ENCODE peak calls at places on chromosomes 2 and 18, in six cellular contexts. One of them, this sample, is unnamed.

GRCh38 chr18:5488844-5489243 is 55.0 kb downstream of the EPB41L3 start:
- DNase-seq in adrenal gland: peak
- DNase-seq in mammary epithelial cell: no peak
- DNase-seq in pancreas: no peak
- DNase-seq in CD8-positive, alpha-beta T cell: no peak
- DNase-seq in fibroblast of villous mesenchyme: no peak
- DNase-seq in this sample: peak

GRCh38 chr2:30231726-30232026 is 342 bp downstream of the LBH start:
- DNase-seq in adrenal gland: no peak
- DNase-seq in mammary epithelial cell: no peak
- DNase-seq in pancreas: no peak
- DNase-seq in CD8-positive, alpha-beta T cell: no peak
- DNase-seq in fibroblast of villous mesenchyme: no peak
- DNase-seq in this sample: no peak

GRCh38 chr2:196607073-196607472 is 32.4 kb upstream of the CCDC150 start:
- DNase-seq in adrenal gland: no peak
- DNase-seq in mammary epithelial cell: no peak
- DNase-seq in pancreas: no peak
- DNase-seq in CD8-positive, alpha-beta T cell: no peak
- DNase-seq in fibroblast of villous mesenchyme: peak
- DNase-seq in this sample: no peak

GRCh38 chr2:101012706-101013181 is 10.7 kb downstream of the RPL31 start:
- DNase-seq in adrenal gland: peak
- DNase-seq in mammary epithelial cell: peak
- DNase-seq in pancreas: peak
- DNase-seq in CD8-positive, alpha-beta T cell: peak
- DNase-seq in fibroblast of villous mesenchyme: peak
- DNase-seq in this sample: peak

GRCh38 chr18:67730884-67731283 is 214.4 kb upstream of the DSEL start:
- DNase-seq in adrenal gland: no peak
- DNase-seq in mammary epithelial cell: peak
- DNase-seq in pancreas: no peak
- DNase-seq in CD8-positive, alpha-beta T cell: no peak
- DNase-seq in fibroblast of villous mesenchyme: peak
- DNase-seq in this sample: peak

GRCh38 chr18:39938678-39939077 is 2016.4 kb upstream of the PIK3C3 start:
- DNase-seq in adrenal gland: no peak
- DNase-seq in mammary epithelial cell: no peak
- DNase-seq in pancreas: no peak
- DNase-seq in CD8-positive, alpha-beta T cell: no peak
- DNase-seq in fibroblast of villous mesenchyme: no peak
- DNase-seq in this sample: no peak

GRCh38 chr2:31525876-31526275 is 54.9 kb downstream of the SRD5A2 start:
- DNase-seq in adrenal gland: no peak
- DNase-seq in mammary epithelial cell: no peak
- DNase-seq in pancreas: no peak
- DNase-seq in CD8-positive, alpha-beta T cell: no peak
- DNase-seq in fibroblast of villous mesenchyme: no peak
- DNase-seq in this sample: no peak

GRCh38 chr18:39675358-39675757 is 2109.8 kb upstream of the CELF4 start:
- DNase-seq in adrenal gland: peak
- DNase-seq in mammary epithelial cell: no peak
- DNase-seq in pancreas: no peak
- DNase-seq in CD8-positive, alpha-beta T cell: no peak
- DNase-seq in fibroblast of villous mesenchyme: peak
- DNase-seq in this sample: peak

GRCh38 chr2:83587309-83587708 is 871.8 kb downstream of the SUCLG1 start:
- DNase-seq in adrenal gland: no peak
- DNase-seq in mammary epithelial cell: no peak
- DNase-seq in pancreas: no peak
- DNase-seq in CD8-positive, alpha-beta T cell: no peak
- DNase-seq in fibroblast of villous mesenchyme: no peak
- DNase-seq in this sample: no peak

GRCh38 chr2:57696016-57696415 is 350.6 kb upstream of the VRK2 start:
- DNase-seq in adrenal gland: no peak
- DNase-seq in mammary epithelial cell: peak
- DNase-seq in pancreas: no peak
- DNase-seq in CD8-positive, alpha-beta T cell: no peak
- DNase-seq in fibroblast of villous mesenchyme: peak
- DNase-seq in this sample: peak

GRCh38 chr18:4455113-4455811 is at the start of gene DLGAP1:
- DNase-seq in adrenal gland: peak
- DNase-seq in mammary epithelial cell: peak
- DNase-seq in pancreas: peak
- DNase-seq in CD8-positive, alpha-beta T cell: no peak
- DNase-seq in fibroblast of villous mesenchyme: peak
- DNase-seq in this sample: peak

GRCh38 chr2:106095478-106096392 is 98.4 kb downstream of the UXS1 start:
- DNase-seq in adrenal gland: no peak
- DNase-seq in mammary epithelial cell: no peak
- DNase-seq in pancreas: no peak
- DNase-seq in CD8-positive, alpha-beta T cell: peak
- DNase-seq in fibroblast of villous mesenchyme: no peak
- DNase-seq in this sample: no peak

GRCh38 chr2:192286093-192286701 is 91.5 kb upstream of the TMEFF2 start:
- DNase-seq in adrenal gland: no peak
- DNase-seq in mammary epithelial cell: peak
- DNase-seq in pancreas: no peak
- DNase-seq in CD8-positive, alpha-beta T cell: no peak
- DNase-seq in fibroblast of villous mesenchyme: peak
- DNase-seq in this sample: peak

GRCh38 chr2:241105641-241106040 is 3.6 kb upstream of the MTERF4 start:
- DNase-seq in adrenal gland: no peak
- DNase-seq in mammary epithelial cell: no peak
- DNase-seq in pancreas: no peak
- DNase-seq in CD8-positive, alpha-beta T cell: no peak
- DNase-seq in fibroblast of villous mesenchyme: no peak
- DNase-seq in this sample: no peak

GRCh38 chr2:241102239-241102803 is at the start of gene MTERF4:
- DNase-seq in adrenal gland: peak
- DNase-seq in mammary epithelial cell: peak
- DNase-seq in pancreas: peak
- DNase-seq in CD8-positive, alpha-beta T cell: peak
- DNase-seq in fibroblast of villous mesenchyme: peak
- DNase-seq in this sample: peak

GRCh38 chr2:241099246-241099645 is 2.8 kb downstream of the MTERF4 start:
- DNase-seq in adrenal gland: no peak
- DNase-seq in mammary epithelial cell: no peak
- DNase-seq in pancreas: no peak
- DNase-seq in CD8-positive, alpha-beta T cell: no peak
- DNase-seq in fibroblast of villous mesenchyme: no peak
- DNase-seq in this sample: no peak

GRCh38 chr2:241107384-241107783 is 5.3 kb upstream of the MTERF4 start:
- DNase-seq in adrenal gland: no peak
- DNase-seq in mammary epithelial cell: no peak
- DNase-seq in pancreas: no peak
- DNase-seq in CD8-positive, alpha-beta T cell: no peak
- DNase-seq in fibroblast of villous mesenchyme: no peak
- DNase-seq in this sample: no peak

DNA sequence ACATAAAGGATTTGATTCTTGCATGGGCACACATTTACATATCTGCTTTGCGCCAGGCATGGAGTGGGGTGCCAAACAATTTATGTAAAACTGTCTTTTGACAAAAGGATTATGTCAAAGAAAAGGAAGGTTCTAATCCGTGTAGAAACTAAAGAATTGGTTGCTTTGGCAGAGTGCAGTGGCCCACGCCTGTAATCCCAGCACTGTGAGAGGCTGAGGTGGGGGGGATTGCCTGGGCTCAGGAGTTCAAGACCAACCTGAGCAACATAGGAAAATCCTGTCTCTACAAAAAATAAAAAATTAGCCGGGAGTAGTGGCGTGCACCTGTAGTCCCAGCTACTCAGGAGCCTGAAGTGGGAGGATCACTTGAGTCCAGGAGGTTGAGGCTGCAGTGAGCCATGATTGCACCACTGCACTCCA is 1.1 kb upstream of the MTERF4 start:
- DNase-seq in adrenal gland: no peak
- DNase-seq in mammary epithelial cell: no peak
- DNase-seq in pancreas: no peak
- DNase-seq in CD8-positive, alpha-beta T cell: no peak
- DNase-seq in fibroblast of villous mesenchyme: no peak
- DNase-seq in this sample: no peak
- H3K4me3 ChIP-seq in adrenal gland: no peak
- H3K4me3 ChIP-seq in mammary epithelial cell: peak
- H3K4me3 ChIP-seq in pancreas: peak
- H3K4me3 ChIP-seq in CD8-positive, alpha-beta T cell: peak
- H3K4me3 ChIP-seq in fibroblast of villous mesenchyme: peak
- H3K4me3 ChIP-seq in this sample: peak

GRCh38 chr2:63494100-63494499 is 94.2 kb downstream of the WDPCP start:
- DNase-seq in adrenal gland: no peak
- DNase-seq in mammary epithelial cell: no peak
- DNase-seq in pancreas: no peak
- DNase-seq in CD8-positive, alpha-beta T cell: no peak
- DNase-seq in fibroblast of villous mesenchyme: no peak
- DNase-seq in this sample: no peak

GRCh38 chr2:63484481-63484880 is 103.8 kb downstream of the WDPCP start:
- DNase-seq in adrenal gland: no peak
- DNase-seq in mammary epithelial cell: no peak
- DNase-seq in pancreas: no peak
- DNase-seq in CD8-positive, alpha-beta T cell: no peak
- DNase-seq in fibroblast of villous mesenchyme: no peak
- DNase-seq in this sample: no peak

GRCh38 chr2:63486861-63487290 is 101.4 kb downstream of the WDPCP start:
- DNase-seq in adrenal gland: no peak
- DNase-seq in mammary epithelial cell: no peak
- DNase-seq in pancreas: no peak
- DNase-seq in CD8-positive, alpha-beta T cell: no peak
- DNase-seq in fibroblast of villous mesenchyme: no peak
- DNase-seq in this sample: no peak

GRCh38 chr2:63484901-63485300 is 103.4 kb downstream of the WDPCP start:
- DNase-seq in adrenal gland: no peak
- DNase-seq in mammary epithelial cell: no peak
- DNase-seq in pancreas: no peak
- DNase-seq in CD8-positive, alpha-beta T cell: no peak
- DNase-seq in fibroblast of villous mesenchyme: no peak
- DNase-seq in this sample: no peak

DNA sequence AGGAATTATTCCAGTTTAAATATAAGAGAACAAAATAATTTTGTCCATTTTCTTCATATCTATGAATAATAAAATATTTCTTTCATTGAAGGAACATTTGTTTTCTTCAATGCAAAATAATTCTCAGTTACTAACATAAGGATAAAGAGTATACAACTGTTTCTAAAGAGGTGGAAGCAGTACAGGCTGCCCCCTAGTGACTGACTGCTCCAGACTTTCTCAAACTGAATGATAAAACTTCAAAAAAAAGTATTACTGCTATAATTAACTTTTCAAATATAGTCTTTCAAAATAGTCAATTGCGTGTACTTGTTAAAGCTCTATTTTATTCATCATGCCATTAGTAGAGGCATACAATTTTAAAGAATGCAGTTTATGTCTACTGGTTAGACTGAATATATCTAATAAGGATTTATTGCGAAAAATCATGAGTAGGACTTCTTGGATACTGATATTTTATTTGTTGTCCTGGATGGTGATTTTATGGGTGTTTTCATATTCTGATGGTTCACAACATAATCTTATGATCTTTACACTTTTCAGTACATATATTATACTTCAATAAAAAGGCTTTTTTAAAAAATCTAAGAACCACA is 100.1 kb downstream of the WDPCP start:
- DNase-seq in adrenal gland: peak
- DNase-seq in mammary epithelial cell: peak
- DNase-seq in pancreas: peak
- DNase-seq in CD8-positive, alpha-beta T cell: no peak
- DNase-seq in fibroblast of villous mesenchyme: peak
- DNase-seq in this sample: peak
- TF ChIP-seq CTCF in adrenal gland: peak
- TF ChIP-seq CTCF in mammary epithelial cell: peak
- TF ChIP-seq CTCF in pancreas: peak
- TF ChIP-seq CTCF in CD8-positive, alpha-beta T cell: peak
- TF ChIP-seq CTCF in fibroblast of villous mesenchyme: peak
- TF ChIP-seq CTCF in this sample: peak

GRCh38 chr2:201406077-201406662 is 45.1 kb downstream of the TRAK2 start:
- DNase-seq in adrenal gland: peak
- DNase-seq in mammary epithelial cell: peak
- DNase-seq in pancreas: peak
- DNase-seq in CD8-positive, alpha-beta T cell: no peak
- DNase-seq in fibroblast of villous mesenchyme: peak
- DNase-seq in this sample: peak

GRCh38 chr2:201404699-201405275 is 46.5 kb downstream of the TRAK2 start:
- DNase-seq in adrenal gland: no peak
- DNase-seq in mammary epithelial cell: no peak
- DNase-seq in pancreas: no peak
- DNase-seq in CD8-positive, alpha-beta T cell: no peak
- DNase-seq in fibroblast of villous mesenchyme: peak
- DNase-seq in this sample: no peak

GRCh38 chr2:201401815-201402214 is 44.7 kb upstream of the FLACC1 start:
- DNase-seq in adrenal gland: no peak
- DNase-seq in mammary epithelial cell: no peak
- DNase-seq in pancreas: no peak
- DNase-seq in CD8-positive, alpha-beta T cell: no peak
- DNase-seq in fibroblast of villous mesenchyme: no peak
- DNase-seq in this sample: no peak

GRCh38 chr2:201403904-201404303 is 46.8 kb upstream of the FLACC1 start:
- DNase-seq in adrenal gland: no peak
- DNase-seq in mammary epithelial cell: peak
- DNase-seq in pancreas: no peak
- DNase-seq in CD8-positive, alpha-beta T cell: no peak
- DNase-seq in fibroblast of villous mesenchyme: peak
- DNase-seq in this sample: peak

DNA sequence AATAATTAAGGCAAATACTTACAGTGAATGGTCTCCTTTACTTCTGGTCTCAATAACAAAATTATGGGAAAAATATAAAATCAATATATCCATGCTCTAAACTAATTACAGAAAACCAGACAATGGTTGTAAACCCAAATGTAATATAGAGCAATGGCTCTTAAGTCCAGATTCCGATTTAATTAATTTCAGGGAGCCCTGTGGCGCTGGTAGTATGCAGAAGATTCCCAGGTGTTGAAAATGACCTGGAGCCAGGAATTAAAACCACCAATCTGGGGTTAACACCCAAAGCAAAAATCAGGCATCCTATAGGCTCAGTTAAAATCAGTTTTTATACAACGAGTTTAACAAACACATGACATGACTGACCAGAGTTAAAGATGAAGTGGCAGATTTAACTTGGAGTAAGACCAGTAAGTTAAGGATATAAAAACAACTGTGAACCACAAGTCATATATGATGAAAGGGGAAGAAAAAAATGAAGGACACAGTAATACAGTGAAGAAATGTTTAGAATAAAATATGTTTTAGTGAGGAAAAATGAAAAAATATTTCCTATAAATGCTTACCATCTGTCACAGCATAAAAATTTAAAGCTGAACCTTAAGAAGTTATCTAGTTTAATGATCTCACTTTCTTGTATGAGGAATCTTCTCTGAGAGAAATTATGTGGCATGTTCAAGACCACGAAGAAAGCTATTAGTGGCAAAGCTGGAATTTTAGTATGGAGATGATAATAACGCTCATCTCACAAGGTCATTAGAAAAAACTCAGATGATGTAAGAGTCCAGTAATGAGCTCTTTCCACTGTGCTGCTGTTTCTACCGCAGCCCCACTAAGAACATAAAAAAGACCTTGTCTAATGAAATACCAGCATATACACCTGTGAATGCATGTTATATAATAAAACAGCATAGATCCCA is 45.8 kb upstream of the FLACC1 start:
- DNase-seq in adrenal gland: no peak
- DNase-seq in mammary epithelial cell: no peak
- DNase-seq in pancreas: no peak
- DNase-seq in CD8-positive, alpha-beta T cell: no peak
- DNase-seq in fibroblast of villous mesenchyme: peak
- DNase-seq in this sample: peak
- H3K4me3 ChIP-seq in adrenal gland: no peak
- H3K4me3 ChIP-seq in mammary epithelial cell: no peak
- H3K4me3 ChIP-seq in pancreas: no peak
- H3K4me3 ChIP-seq in CD8-positive, alpha-beta T cell: no peak
- H3K4me3 ChIP-seq in fibroblast of villous mesenchyme: no peak
- H3K4me3 ChIP-seq in this sample: no peak

GRCh38 chr2:182667321-182667695 is 48.7 kb upstream of the DNAJC10 start:
- DNase-seq in adrenal gland: no peak
- DNase-seq in mammary epithelial cell: no peak
- DNase-seq in pancreas: no peak
- DNase-seq in CD8-positive, alpha-beta T cell: no peak
- DNase-seq in fibroblast of villous mesenchyme: no peak
- DNase-seq in this sample: no peak
- TF ChIP-seq CTCF in adrenal gland: no peak
- TF ChIP-seq CTCF in mammary epithelial cell: no peak
- TF ChIP-seq CTCF in pancreas: no peak
- TF ChIP-seq CTCF in CD8-positive, alpha-beta T cell: no peak
- TF ChIP-seq CTCF in fibroblast of villous mesenchyme: no peak
- TF ChIP-seq CTCF in this sample: no peak

This sample was measured in astrocyte of the spinal cord.